ENCODE peak calls at places on chromosome 20, in four cellular contexts. F is H1, Y is HepG2, K is GM12878. S is an unnamed sample.
A peak's percentile ranks its signal among the peaks of the same experiment; 100 is the strongest.

GRCh38 chr20:15992564-15992963 is 580.7 kb downstream of the KIF16B start:
- DNase-seq in Y (no peak), K (no peak), F (no peak), S (no peak)

GRCh38 chr20:48223715-48224114 is 438.4 kb upstream of the SULF2 start:
- DNase-seq in K (no peak), F (no peak), Y (no peak), S (peak; percentile 15)

GRCh38 chr20:61346996-61347906 is 95.2 kb downstream of the CDH4 start:
- DNase-seq in K (no peak), Y (no peak), F (no peak), S (no peak)

GRCh38 chr20:60921021-60921622 is 330.9 kb upstream of the CDH4 start:
- DNase-seq in Y (peak; percentile 35), K (no peak), F (no peak), S (peak; percentile 16)

GRCh38 chr20:56788041-56788670 is 159.1 kb downstream of the TFAP2C start:
- DNase-seq in K (no peak), Y (peak; percentile 94), F (no peak), S (no peak)

GRCh38 chr20:939606-940005 is 23.5 kb upstream of the ANGPT4 start:
- DNase-seq in F (no peak), Y (no peak), K (no peak), S (no peak)

GRCh38 chr20:16708590-16708989 is 21.2 kb upstream of the SNRPB2 start:
- DNase-seq in K (no peak), F (no peak), Y (no peak), S (no peak)

GRCh38 chr20:54025166-54025835 is 45.1 kb downstream of the BCAS1 start:
- DNase-seq in Y (no peak), F (no peak), K (no peak), S (no peak)

GRCh38 chr20:63295846-63296245 is 2.9 kb downstream of the COL20A1 start:
- DNase-seq in Y (no peak), F (peak; percentile 72), K (no peak), S (no peak)

GRCh38 chr20:35663516-35663812 is 1.2 kb downstream of the CPNE1 start:
- DNase-seq in F (no peak), Y (no peak), K (no peak), S (no peak)

GRCh38 chr20:3111507-3111906 is 27.0 kb upstream of the AVP start:
- DNase-seq in F (no peak), Y (no peak), K (no peak), S (no peak)

GRCh38 chr20:38177201-38177600 is 12.1 kb upstream of the TGM2 start:
- DNase-seq in Y (no peak), F (no peak), K (no peak), S (no peak)

GRCh38 chr20:3971145-3971544 is 44.2 kb downstream of the RNF24 start:
- DNase-seq in F (no peak), K (no peak), Y (no peak), S (no peak)

GRCh38 chr20:52746190-52746589 is 226.0 kb upstream of the TSHZ2 start:
- DNase-seq in K (no peak), Y (no peak), F (peak; percentile 52), S (no peak)

GRCh38 chr20:37988555-37988954 is 44.7 kb downstream of the TTI1 start:
- DNase-seq in K (no peak), Y (no peak), F (no peak), S (no peak)

GRCh38 chr20:49674383-49675352 is 39.0 kb downstream of the B4GALT5 start:
- DNase-seq in K (no peak), Y (peak; percentile 98), F (no peak), S (no peak)

GRCh38 chr20:63966944-63967322 is 2.8 kb downstream of the ZNF512B start:
- DNase-seq in Y (no peak), F (no peak), K (no peak), S (no peak)

GRCh38 chr20:41956316-41957050 is 338.3 kb upstream of the CHD6 start:
- DNase-seq in K (no peak), Y (peak; percentile 39), F (no peak), S (peak; percentile 48)

GRCh38 chr20:47428851-47429336 is 72.4 kb upstream of the ZMYND8 start:
- DNase-seq in K (no peak), F (no peak), Y (peak; percentile 85), S (no peak)

GRCh38 chr20:328596-329324 is 3.4 kb downstream of the SOX12 start:
- DNase-seq in Y (no peak), F (no peak), K (no peak), S (peak; percentile 16)

GRCh38 chr20:46253391-46253790 is 54.9 kb downstream of the CDH22 start:
- DNase-seq in Y (peak; percentile 29), F (no peak), K (no peak), S (no peak)

GRCh38 chr20:3864518-3864917 is 17.9 kb downstream of the MAVS start:
- DNase-seq in K (no peak), Y (no peak), F (no peak), S (no peak)

GRCh38 chr20:61408951-61409740 is 157.1 kb downstream of the CDH4 start:
- DNase-seq in Y (no peak), F (no peak), K (no peak), S (no peak)

GRCh38 chr20:1457992-1458391 is 8.7 kb downstream of the NSFL1C start:
- DNase-seq in F (no peak), Y (no peak), K (no peak), S (no peak)

GRCh38 chr20:56409521-56409920 is 2.5 kb upstream of the CASS4 start:
- DNase-seq in Y (no peak), K (no peak), F (no peak), S (no peak)

GRCh38 chr20:15122613-15123012 is 785.2 kb upstream of the FLRT3 start:
- DNase-seq in F (no peak), K (no peak), Y (no peak), S (no peak)

GRCh38 chr20:61871913-61872312 is 193.8 kb downstream of the TAF4 start:
- DNase-seq in F (no peak), K (no peak), Y (no peak), S (no peak)

GRCh38 chr20:43752561-43753301 is 25.9 kb upstream of the GTSF1L start:
- DNase-seq in K (peak; percentile 95), F (no peak), Y (no peak), S (no peak)

GRCh38 chr20:36319356-36320260 is 13.5 kb downstream of the DLGAP4 start:
- DNase-seq in F (no peak), K (no peak), Y (no peak), S (no peak)

GRCh38 chr20:35271073-35271882 is 6.6 kb downstream of the MMP24OS start:
- DNase-seq in F (no peak), Y (no peak), K (no peak), S (peak; percentile 87)

GRCh38 chr20:487655-488054 is 25.3 kb upstream of the TBC1D20 start:
- DNase-seq in F (no peak), Y (no peak), K (no peak), S (no peak)

GRCh38 chr20:33985830-33986229 is 7.9 kb upstream of the RALY start:
- DNase-seq in F (no peak), Y (no peak), K (no peak), S (no peak)

GRCh38 chr20:46188866-46189265 is 70.8 kb downstream of the CD40 start:
- DNase-seq in F (no peak), Y (no peak), K (no peak), S (no peak)

GRCh38 chr20:2864626-2865025 is 8.7 kb upstream of the PTPRA start:
- DNase-seq in F (no peak), K (no peak), Y (no peak), S (no peak)

GRCh38 chr20:49700411-49701185 is 13.1 kb downstream of the B4GALT5 start:
- DNase-seq in F (no peak), K (no peak), Y (peak; percentile 69), S (no peak)

GRCh38 chr20:9831032-9831431 is 7.8 kb downstream of the PAK5 start:
- DNase-seq in K (no peak), F (no peak), Y (no peak), S (no peak)

GRCh38 chr20:56411759-56412472 is at the start of gene CASS4:
- DNase-seq in K (no peak), F (no peak), Y (peak; percentile 68), S (peak; percentile 89)

GRCh38 chr20:61487346-61488022 is 235.4 kb downstream of the CDH4 start:
- DNase-seq in Y (no peak), K (no peak), F (no peak), S (no peak)

GRCh38 chr20:62938105-62938888 is at the start of gene GID8:
- DNase-seq in Y (peak; percentile 35), F (no peak), K (no peak), S (peak; percentile 61)

GRCh38 chr20:39516964-39517363 is 554.8 kb downstream of the DHX35 start:
- DNase-seq in K (no peak), F (no peak), Y (no peak), S (no peak)
- TF ChIP-seq BRCA1 in K (no peak), F (no peak), Y (no peak), S (no peak)

DNA sequence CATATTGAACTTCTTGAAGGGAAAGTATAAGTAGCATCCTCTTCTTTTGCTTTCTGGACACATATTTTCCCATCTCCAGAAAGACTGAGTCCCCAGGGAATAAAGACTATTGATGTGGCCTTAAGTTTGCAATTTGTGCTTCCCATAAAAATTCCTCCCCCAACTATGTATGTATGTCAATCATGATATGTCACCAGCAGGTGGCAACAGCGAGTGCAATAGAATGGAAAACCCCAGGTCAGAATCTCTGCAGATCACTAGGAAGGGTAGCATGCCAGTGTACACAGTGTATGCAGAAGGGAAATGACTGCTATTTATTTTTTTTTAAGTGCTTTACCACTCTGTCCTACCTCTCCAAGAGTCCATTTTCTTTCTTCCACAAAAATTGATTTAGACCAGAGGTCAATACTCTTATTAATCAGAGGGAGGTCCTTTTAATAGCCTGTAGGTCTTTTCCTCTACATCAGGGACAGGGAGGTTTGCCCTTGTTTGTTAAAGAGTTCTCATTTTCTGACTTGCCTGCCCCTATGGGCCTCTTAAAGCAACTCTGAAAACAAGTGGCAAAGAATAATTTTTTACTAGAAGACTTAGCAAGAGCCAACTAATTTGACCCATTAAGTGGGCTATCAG is 61.4 kb downstream of the BMP2 start:
- DNase-seq in Y (peak; percentile 74), K (peak; percentile 30), F (peak; percentile 69), S (peak; percentile 28)
- TF ChIP-seq BRCA1 in Y (no peak), K (no peak), F (no peak), S (no peak)

GRCh38 chr20:25044660-25045342 is 13.1 kb downstream of the ACSS1 start:
- DNase-seq in F (no peak), Y (no peak), K (no peak), S (no peak)
- TF ChIP-seq BRCA1 in F (no peak), Y (no peak), K (no peak), S (no peak)

DNA sequence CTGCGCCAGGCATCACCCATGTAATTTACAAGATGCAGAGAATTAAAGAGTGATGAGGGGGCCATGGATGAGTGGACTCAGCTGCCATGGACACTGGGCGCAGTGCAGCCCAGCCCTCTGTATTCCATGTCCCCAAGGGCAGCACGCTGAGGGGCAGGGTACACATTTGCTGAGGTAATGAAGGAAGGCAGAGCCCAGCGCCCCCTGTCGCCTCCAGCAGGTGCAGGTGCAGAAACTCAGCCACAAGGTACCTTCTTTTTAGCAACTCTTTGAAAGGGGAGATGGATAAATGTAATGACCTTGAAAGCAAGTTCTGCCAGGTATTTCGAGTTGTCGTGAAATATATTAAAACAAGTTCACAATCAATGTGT is 7.1 kb downstream of the CD93 start:
- DNase-seq in Y (peak; percentile 16), F (peak; percentile 70), K (no peak), S (peak; percentile 31)
- TF ChIP-seq BRCA1 in Y (no peak), F (no peak), K (no peak), S (no peak)

S was measured in K562.